ENCODE peak calls at places on chromosome 21, in six cellular contexts. L is AG08396, O is BJ, N is fibroblast of pulmonary artery, V is IMR-90, T is retina. W is an unnamed sample.

GRCh38 chr21:43761886-43762285 is 14.2 kb downstream of the CSTB start:
- DNase-seq in L (no peak), T (no peak), N (no peak), O (no peak), V (no peak), W (no peak)

GRCh38 chr21:41402231-41402630 is 23.8 kb upstream of the MX1 start:
- DNase-seq in O (no peak), V (no peak), N (no peak), T (no peak), L (no peak), W (no peak)

GRCh38 chr21:41684381-41685245 is 82.2 kb downstream of the RIPK4 start:
- DNase-seq in L (peak; percentile 51), V (peak; percentile 67), T (no peak), O (peak; percentile 47), N (peak; percentile 62), W (peak; percentile 72)

GRCh38 chr21:44965251-44966022 is 25.6 kb downstream of the SLX9 start:
- DNase-seq in T (peak; percentile 19), L (no peak), O (no peak), N (peak; percentile 47), V (peak; percentile 94), W (peak; percentile 84)

GRCh38 chr21:26185446-26185845 is 14.9 kb upstream of the APP start:
- DNase-seq in O (no peak), N (no peak), L (no peak), V (no peak), T (no peak), W (no peak)

GRCh38 chr21:15754640-15755039 is 24.9 kb downstream of the USP25 start:
- DNase-seq in O (no peak), N (peak; percentile 29), V (peak; percentile 66), L (no peak), T (no peak), W (peak; percentile 16)

GRCh38 chr21:45439171-45439872 is 34.4 kb downstream of the COL18A1 start:
- DNase-seq in O (peak; percentile 40), N (peak; percentile 94), V (peak; percentile 89), T (peak; percentile 95), L (peak; percentile 95), W (peak; percentile 77)

GRCh38 chr21:33132054-33132453 is 62.1 kb downstream of the OLIG1 start:
- DNase-seq in T (no peak), L (no peak), O (no peak), V (no peak), N (no peak), W (no peak)

GRCh38 chr21:14773777-14774345 is 227.7 kb upstream of the SAMSN1 start:
- DNase-seq in L (no peak), O (no peak), N (peak; percentile 47), V (no peak), T (no peak), W (peak; percentile 33)

GRCh38 chr21:44517175-44517899 is 22.7 kb downstream of the KRTAP10-1 start:
- DNase-seq in O (no peak), T (no peak), V (peak; percentile 29), L (peak; percentile 50), N (no peak), W (no peak)

GRCh38 chr21:23936991-23937390 is 1670.3 kb downstream of the MRPL39 start:
- DNase-seq in T (no peak), V (no peak), L (no peak), O (no peak), N (no peak), W (no peak)

GRCh38 chr21:41564871-41565281 is 56.9 kb upstream of the TMPRSS2 start:
- DNase-seq in O (peak; percentile 68), L (peak; percentile 55), N (peak; percentile 76), T (no peak), V (no peak), W (peak; percentile 11)